ENCODE peak calls at places on chromosomes 5 and 9, in six cellular contexts. R is effector CD4-positive, alpha-beta T cell; I is hypothalamus; V is fibroblast of pulmonary artery; O is SJCRH30; T is A549. K is an unnamed sample.

GRCh38 chr9:100700689-100701318 is 122.9 kb downstream of the CAVIN4 start:
- DNase-seq in R (no peak), I (no peak), V (peak), O (peak), T (peak), K (no peak)

GRCh38 chr5:113060410-113061025 is 83.9 kb downstream of the DCP2 start:
- DNase-seq in R (no peak), I (no peak), V (no peak), O (no peak), T (no peak), K (no peak)

GRCh38 chr9:87766697-87767096 is 40.8 kb downstream of the CTSL start:
- DNase-seq in R (no peak), I (no peak), V (no peak), O (no peak), T (no peak), K (no peak)

GRCh38 chr5:14063117-14063516 is 80.0 kb upstream of the TRIO start:
- DNase-seq in R (no peak), I (no peak), V (no peak), O (no peak), T (no peak), K (no peak)

GRCh38 chr5:115535479-115536035 is 9.0 kb downstream of the FEM1C start:
- DNase-seq in R (no peak), I (no peak), V (no peak), O (no peak), T (no peak), K (no peak)

GRCh38 chr9:3018691-3019230 is 174.9 kb upstream of the PUM3 start:
- DNase-seq in R (no peak), I (no peak), V (no peak), O (no peak), T (no peak), K (no peak)

GRCh38 chr9:1869843-1870242 is 145.3 kb upstream of the SMARCA2 start:
- DNase-seq in R (no peak), I (no peak), V (peak), O (peak), T (peak), K (no peak)

GRCh38 chr9:125085703-125086477 is 57.4 kb downstream of the SCAI start:
- DNase-seq in R (no peak), I (no peak), V (no peak), O (no peak), T (no peak), K (no peak)

GRCh38 chr5:130715541-130715940 is 449.5 kb downstream of the HINT1 start:
- DNase-seq in R (no peak), I (no peak), V (no peak), O (no peak), T (no peak), K (no peak)

GRCh38 chr9:36922548-36922947 is 111.5 kb downstream of the PAX5 start:
- DNase-seq in R (no peak), I (no peak), V (no peak), O (no peak), T (peak), K (no peak)